ENCODE peak calls at places on chromosomes 2 and 18, in four cellular contexts. G is omental fat pad, D is iPS-NIHi11, H is HTR-8/SVneo. A is an unnamed sample.

GRCh38 chr2:149561309-149561926 is 26.2 kb downstream of the MMADHC start:
- DNase-seq in G (no peak), D (peak), H (peak), A (peak)

GRCh38 chr2:152221870-152222269 is 46.3 kb upstream of the STAM2 start:
- DNase-seq in G (no peak), D (no peak), H (no peak), A (no peak)

GRCh38 chr2:149763358-149763757 is 175.8 kb upstream of the MMADHC start:
- DNase-seq in G (no peak), D (no peak), H (no peak), A (no peak)

GRCh38 chr2:133791191-133791590 is 222.9 kb upstream of the NCKAP5 start:
- DNase-seq in G (no peak), D (no peak), H (peak), A (no peak)

GRCh38 chr2:130344578-130344977 is 1.9 kb downstream of the IMP4 start:
- DNase-seq in G (no peak), D (no peak), H (no peak), A (no peak)

GRCh38 chr18:79275992-79276391 is 119.7 kb upstream of the NFATC1 start:
- DNase-seq in G (no peak), D (no peak), H (no peak), A (no peak)

GRCh38 chr2:41791523-41791922 is 256.3 kb upstream of the PKDCC start:
- DNase-seq in G (no peak), D (peak), H (peak), A (no peak)

GRCh38 chr2:234863043-234863934 is 88.5 kb upstream of the SH3BP4 start:
- DNase-seq in G (peak), D (peak), H (peak), A (no peak)

GRCh38 chr2:132824716-132825115 is 154.7 kb upstream of the LYPD1 start:
- DNase-seq in G (no peak), D (no peak), H (no peak), A (no peak)

GRCh38 chr2:45699032-45699658 is 47.7 kb downstream of the PRKCE start:
- DNase-seq in G (no peak), D (no peak), H (peak), A (no peak)

GRCh38 chr2:112821142-112821541 is 15.4 kb downstream of the IL1B start:
- DNase-seq in G (no peak), D (peak), H (no peak), A (no peak)

GRCh38 chr18:44548291-44549221 is 132.1 kb upstream of the SETBP1 start:
- DNase-seq in G (no peak), D (no peak), H (no peak), A (no peak)

GRCh38 chr2:10471046-10471571 is 23.0 kb upstream of the ODC1 start:
- DNase-seq in G (no peak), D (peak), H (no peak), A (no peak)

GRCh38 chr18:58661423-58661822 is 9.8 kb upstream of the MALT1 start:
- DNase-seq in G (no peak), D (no peak), H (no peak), A (no peak)

GRCh38 chr18:64618390-64618789 is 469.5 kb upstream of the LINC00305 start:
- DNase-seq in G (no peak), D (no peak), H (no peak), A (no peak)

GRCh38 chr2:121478996-121479735 is 51.5 kb upstream of the RNU4ATAC start:
- DNase-seq in G (no peak), D (no peak), H (no peak), A (no peak)

GRCh38 chr2:188235364-188235763 is 56.3 kb upstream of the GULP1 start:
- DNase-seq in G (no peak), D (no peak), H (no peak), A (no peak)

A was measured in NCI-H2227 treated with DMSO at 0.1 percent for 48 hours.